ENCODE peak calls at places on chromosomes 13 and 19, in seven cellular contexts. One of them, this sample, is unnamed.

GRCh38 chr13:39263033-39263432 is 224.8 kb downstream of the NHLRC3 start:
- DNase-seq in trophoblast cell: peak; percentile 79
- DNase-seq in H9: peak; percentile 44
- DNase-seq in IMR-90: peak; percentile 23
- DNase-seq in mesendoderm: peak; percentile 67
- DNase-seq in H1: no peak
- DNase-seq in neuronal stem cell: peak; percentile 31
- DNase-seq in this sample: peak; percentile 52

GRCh38 chr13:83498486-83499190 is 383.6 kb downstream of the SLITRK1 start:
- DNase-seq in trophoblast cell: no peak
- DNase-seq in H9: no peak
- DNase-seq in IMR-90: peak; percentile 37
- DNase-seq in mesendoderm: no peak
- DNase-seq in H1: no peak
- DNase-seq in neuronal stem cell: no peak
- DNase-seq in this sample: no peak

GRCh38 chr19:51292971-51293370 is 18.5 kb upstream of the IGLON5 start:
- DNase-seq in trophoblast cell: no peak
- DNase-seq in H9: peak; percentile 69
- DNase-seq in IMR-90: no peak
- DNase-seq in mesendoderm: peak; percentile 58
- DNase-seq in H1: no peak
- DNase-seq in neuronal stem cell: no peak
- DNase-seq in this sample: no peak

GRCh38 chr19:47836038-47836437 is 14.3 kb downstream of the CRX start:
- DNase-seq in trophoblast cell: no peak
- DNase-seq in H9: no peak
- DNase-seq in IMR-90: no peak
- DNase-seq in mesendoderm: peak; percentile 44
- DNase-seq in H1: no peak
- DNase-seq in neuronal stem cell: no peak
- DNase-seq in this sample: no peak

GRCh38 chr13:48110132-48110868 is 15.4 kb upstream of the MED4 start:
- DNase-seq in trophoblast cell: no peak
- DNase-seq in H9: no peak
- DNase-seq in IMR-90: no peak
- DNase-seq in mesendoderm: no peak
- DNase-seq in H1: no peak
- DNase-seq in neuronal stem cell: no peak
- DNase-seq in this sample: no peak

GRCh38 chr13:66972659-66973058 is 257.5 kb downstream of the PCDH9 start:
- DNase-seq in trophoblast cell: no peak
- DNase-seq in H9: no peak
- DNase-seq in IMR-90: peak; percentile 34
- DNase-seq in mesendoderm: no peak
- DNase-seq in H1: no peak
- DNase-seq in neuronal stem cell: no peak
- DNase-seq in this sample: no peak

GRCh38 chr13:40660270-40660669 is 6.2 kb downstream of the FOXO1 start:
- DNase-seq in trophoblast cell: no peak
- DNase-seq in H9: no peak
- DNase-seq in IMR-90: no peak
- DNase-seq in mesendoderm: no peak
- DNase-seq in H1: no peak
- DNase-seq in neuronal stem cell: no peak
- DNase-seq in this sample: no peak

GRCh38 chr13:33132644-33133440 is 116.6 kb downstream of the KL start:
- DNase-seq in trophoblast cell: no peak
- DNase-seq in H9: no peak
- DNase-seq in IMR-90: peak; percentile 75
- DNase-seq in mesendoderm: no peak
- DNase-seq in H1: no peak
- DNase-seq in neuronal stem cell: no peak
- DNase-seq in this sample: peak; percentile 52

GRCh38 chr13:29573190-29573589 is 22.3 kb downstream of the SLC7A1 start:
- DNase-seq in trophoblast cell: no peak
- DNase-seq in H9: no peak
- DNase-seq in IMR-90: peak; percentile 39
- DNase-seq in mesendoderm: no peak
- DNase-seq in H1: no peak
- DNase-seq in neuronal stem cell: no peak
- DNase-seq in this sample: no peak

GRCh38 chr13:50635504-50635903 is 208.0 kb downstream of the DLEU7 start:
- DNase-seq in trophoblast cell: peak; percentile 92
- DNase-seq in H9: no peak
- DNase-seq in IMR-90: no peak
- DNase-seq in mesendoderm: peak; percentile 5
- DNase-seq in H1: no peak
- DNase-seq in neuronal stem cell: no peak
- DNase-seq in this sample: peak; percentile 49

GRCh38 chr13:42393573-42394360 is 121.8 kb downstream of the AKAP11 start:
- DNase-seq in trophoblast cell: peak; percentile 86
- DNase-seq in H9: no peak
- DNase-seq in IMR-90: no peak
- DNase-seq in mesendoderm: no peak
- DNase-seq in H1: no peak
- DNase-seq in neuronal stem cell: no peak
- DNase-seq in this sample: peak; percentile 18

GRCh38 chr19:6691342-6691741 is 21.4 kb upstream of the TNFSF14 start:
- DNase-seq in trophoblast cell: no peak
- DNase-seq in H9: no peak
- DNase-seq in IMR-90: no peak
- DNase-seq in mesendoderm: no peak
- DNase-seq in H1: no peak
- DNase-seq in neuronal stem cell: no peak
- DNase-seq in this sample: no peak

GRCh38 chr13:112898786-112899617 is 70.0 kb upstream of the MCF2L start:
- DNase-seq in trophoblast cell: no peak
- DNase-seq in H9: no peak
- DNase-seq in IMR-90: no peak
- DNase-seq in mesendoderm: no peak
- DNase-seq in H1: no peak
- DNase-seq in neuronal stem cell: no peak
- DNase-seq in this sample: no peak

GRCh38 chr19:3319643-3320353 is 46.6 kb upstream of the NFIC start:
- DNase-seq in trophoblast cell: no peak
- DNase-seq in H9: no peak
- DNase-seq in IMR-90: no peak
- DNase-seq in mesendoderm: no peak
- DNase-seq in H1: no peak
- DNase-seq in neuronal stem cell: no peak
- DNase-seq in this sample: no peak

GRCh38 chr13:19581675-19582074 is 20.3 kb upstream of the TPTE2 start:
- DNase-seq in trophoblast cell: peak; percentile 68
- DNase-seq in H9: no peak
- DNase-seq in IMR-90: no peak
- DNase-seq in mesendoderm: no peak
- DNase-seq in H1: no peak
- DNase-seq in neuronal stem cell: no peak
- DNase-seq in this sample: no peak

GRCh38 chr13:108915095-108915633 is 285.8 kb downstream of the MYO16 start:
- DNase-seq in trophoblast cell: peak; percentile 31
- DNase-seq in H9: no peak
- DNase-seq in IMR-90: peak; percentile 50
- DNase-seq in mesendoderm: peak; percentile 37
- DNase-seq in H1: no peak
- DNase-seq in neuronal stem cell: no peak
- DNase-seq in this sample: peak; percentile 62

GRCh38 chr13:54241719-54242118 is 1213.1 kb downstream of the OLFM4 start:
- DNase-seq in trophoblast cell: no peak
- DNase-seq in H9: no peak
- DNase-seq in IMR-90: no peak
- DNase-seq in mesendoderm: no peak
- DNase-seq in H1: no peak
- DNase-seq in neuronal stem cell: no peak
- DNase-seq in this sample: no peak

GRCh38 chr13:20160346-20161274 is at the start of gene GJA3:
- DNase-seq in trophoblast cell: peak; percentile 51
- DNase-seq in H9: peak; percentile 77
- DNase-seq in IMR-90: peak; percentile 39
- DNase-seq in mesendoderm: peak; percentile 54
- DNase-seq in H1: no peak
- DNase-seq in neuronal stem cell: peak; percentile 71
- DNase-seq in this sample: peak; percentile 40

GRCh38 chr19:13920940-13921744 is 15.1 kb downstream of the CC2D1A start:
- DNase-seq in trophoblast cell: peak; percentile 70
- DNase-seq in H9: peak; percentile 47
- DNase-seq in IMR-90: peak; percentile 44
- DNase-seq in mesendoderm: peak; percentile 89
- DNase-seq in H1: no peak
- DNase-seq in neuronal stem cell: no peak
- DNase-seq in this sample: peak; percentile 52

GRCh38 chr13:20776751-20777150 is 3.0 kb upstream of the EEF1AKMT1 start:
- DNase-seq in trophoblast cell: no peak
- DNase-seq in H9: no peak
- DNase-seq in IMR-90: no peak
- DNase-seq in mesendoderm: peak; percentile 34
- DNase-seq in H1: no peak
- DNase-seq in neuronal stem cell: no peak
- DNase-seq in this sample: no peak

GRCh38 chr13:45136741-45137500 is 16.6 kb downstream of the GTF2F2 start:
- DNase-seq in trophoblast cell: no peak
- DNase-seq in H9: no peak
- DNase-seq in IMR-90: no peak
- DNase-seq in mesendoderm: no peak
- DNase-seq in H1: no peak
- DNase-seq in neuronal stem cell: no peak
- DNase-seq in this sample: no peak

GRCh38 chr19:48565090-48565489 is 13.1 kb downstream of the SULT2B1 start:
- DNase-seq in trophoblast cell: peak; percentile 90
- DNase-seq in H9: no peak
- DNase-seq in IMR-90: peak; percentile 83
- DNase-seq in mesendoderm: no peak
- DNase-seq in H1: no peak
- DNase-seq in neuronal stem cell: no peak
- DNase-seq in this sample: peak; percentile 87

GRCh38 chr19:34996978-34997640 is 3.0 kb upstream of the GRAMD1A start:
- DNase-seq in trophoblast cell: no peak
- DNase-seq in H9: no peak
- DNase-seq in IMR-90: no peak
- DNase-seq in mesendoderm: no peak
- DNase-seq in H1: no peak
- DNase-seq in neuronal stem cell: no peak
- DNase-seq in this sample: no peak

GRCh38 chr19:21321996-21322395 is 7.2 kb downstream of the ZNF708 start:
- DNase-seq in trophoblast cell: no peak
- DNase-seq in H9: no peak
- DNase-seq in IMR-90: no peak
- DNase-seq in mesendoderm: peak; percentile 8
- DNase-seq in H1: no peak
- DNase-seq in neuronal stem cell: no peak
- DNase-seq in this sample: peak; percentile 26

GRCh38 chr19:41449865-41450178 is 6.9 kb downstream of the ERICH4 start:
- DNase-seq in trophoblast cell: no peak
- DNase-seq in H9: no peak
- DNase-seq in IMR-90: no peak
- DNase-seq in mesendoderm: no peak
- DNase-seq in H1: no peak
- DNase-seq in neuronal stem cell: no peak
- DNase-seq in this sample: no peak

GRCh38 chr13:61148211-61148610 is 267.4 kb downstream of the PCDH20 start:
- DNase-seq in trophoblast cell: no peak
- DNase-seq in H9: no peak
- DNase-seq in IMR-90: no peak
- DNase-seq in mesendoderm: peak; percentile 26
- DNase-seq in H1: no peak
- DNase-seq in neuronal stem cell: peak; percentile 17
- DNase-seq in this sample: no peak

GRCh38 chr13:77919351-77920294 is 992 bp upstream of the EDNRB start:
- DNase-seq in trophoblast cell: peak; percentile 57
- DNase-seq in H9: peak; percentile 73
- DNase-seq in IMR-90: peak; percentile 15
- DNase-seq in mesendoderm: peak; percentile 75
- DNase-seq in H1: peak; percentile 36
- DNase-seq in neuronal stem cell: peak; percentile 18
- DNase-seq in this sample: peak; percentile 61

GRCh38 chr13:26929971-26930730 is 169.6 kb upstream of the GPR12 start:
- DNase-seq in trophoblast cell: peak; percentile 84
- DNase-seq in H9: peak; percentile 83
- DNase-seq in IMR-90: peak; percentile 64
- DNase-seq in mesendoderm: peak; percentile 86
- DNase-seq in H1: peak; percentile 56
- DNase-seq in neuronal stem cell: peak; percentile 78
- DNase-seq in this sample: peak; percentile 71
- H2BK5ac ChIP-seq in trophoblast cell: no peak overlapping the region
- H2BK5ac ChIP-seq in H9: no peak overlapping the region
- H2BK5ac ChIP-seq in IMR-90: no peak overlapping the region
- H2BK5ac ChIP-seq in mesendoderm: no peak overlapping the region
- H2BK5ac ChIP-seq in H1: no peak overlapping the region
- H2BK5ac ChIP-seq in neuronal stem cell: no peak overlapping the region
- H2BK5ac ChIP-seq in this sample: no peak overlapping the region

DNA sequence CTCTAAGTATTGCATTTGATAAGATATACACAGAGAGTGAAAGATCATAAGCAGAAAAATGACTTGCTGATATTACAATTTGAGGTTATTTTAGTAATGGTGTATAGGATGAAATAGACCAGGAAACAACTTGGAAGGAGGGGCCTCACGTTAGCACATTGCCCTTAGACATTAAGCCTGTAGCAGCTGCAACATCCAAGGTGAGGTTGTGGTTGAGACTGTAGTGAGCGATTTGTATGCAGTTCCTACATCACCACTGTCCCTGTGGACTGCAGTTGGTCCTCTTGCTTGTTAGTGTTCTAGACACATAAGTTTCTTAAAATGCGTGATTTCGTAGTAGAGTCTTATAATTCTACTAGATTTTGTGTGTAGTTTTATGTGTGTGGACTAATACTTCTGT is 311.3 kb downstream of the ATP8A2 start:
- DNase-seq in trophoblast cell: no peak
- DNase-seq in H9: no peak
- DNase-seq in IMR-90: no peak
- DNase-seq in mesendoderm: no peak
- DNase-seq in H1: no peak
- DNase-seq in neuronal stem cell: no peak
- DNase-seq in this sample: no peak
- H2BK5ac ChIP-seq in trophoblast cell: no peak overlapping the region
- H2BK5ac ChIP-seq in H9: no peak overlapping the region
- H2BK5ac ChIP-seq in IMR-90: no peak overlapping the region
- H2BK5ac ChIP-seq in mesendoderm: no peak overlapping the region
- H2BK5ac ChIP-seq in H1: no peak overlapping the region
- H2BK5ac ChIP-seq in neuronal stem cell: no peak overlapping the region
- H2BK5ac ChIP-seq in this sample: no peak overlapping the region

GRCh38 chr19:55482967-55483671 is 1.9 kb upstream of the NAT14 start:
- DNase-seq in trophoblast cell: no peak
- DNase-seq in H9: no peak
- DNase-seq in IMR-90: no peak
- DNase-seq in mesendoderm: no peak
- DNase-seq in H1: no peak
- DNase-seq in neuronal stem cell: no peak
- DNase-seq in this sample: no peak
- H2BK5ac ChIP-seq in trophoblast cell: no peak overlapping the region
- H2BK5ac ChIP-seq in H9: no peak overlapping the region
- H2BK5ac ChIP-seq in IMR-90: no peak overlapping the region
- H2BK5ac ChIP-seq in mesendoderm: no peak overlapping the region
- H2BK5ac ChIP-seq in H1: no peak overlapping the region
- H2BK5ac ChIP-seq in neuronal stem cell: peak overlapping the region; percentile 24
- H2BK5ac ChIP-seq in this sample: no peak overlapping the region

DNA sequence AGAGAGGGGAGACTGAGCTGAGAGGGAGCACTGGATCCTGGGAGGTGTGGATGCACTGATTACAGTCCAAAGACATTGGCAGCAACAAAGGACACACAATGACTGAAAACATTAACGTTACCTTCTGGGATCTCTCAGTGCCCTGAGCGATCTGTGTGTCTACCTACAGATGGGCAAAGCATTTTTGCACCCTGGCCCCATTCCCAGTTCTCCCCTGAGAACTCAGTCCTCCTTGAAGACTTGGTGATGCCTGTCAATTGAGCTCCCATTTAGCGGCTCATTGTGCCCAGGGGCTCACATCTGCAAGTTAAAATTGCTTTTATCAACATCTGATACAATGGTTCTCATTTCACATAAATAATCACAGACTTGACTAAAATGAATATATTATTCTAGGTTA is 62.5 kb downstream of the CDADC1 start:
- DNase-seq in trophoblast cell: no peak
- DNase-seq in H9: no peak
- DNase-seq in IMR-90: no peak
- DNase-seq in mesendoderm: no peak
- DNase-seq in H1: no peak
- DNase-seq in neuronal stem cell: no peak
- DNase-seq in this sample: no peak
- H2BK5ac ChIP-seq in trophoblast cell: no peak overlapping the region
- H2BK5ac ChIP-seq in H9: no peak overlapping the region
- H2BK5ac ChIP-seq in IMR-90: peak overlapping the region; percentile 59
- H2BK5ac ChIP-seq in mesendoderm: no peak overlapping the region
- H2BK5ac ChIP-seq in H1: no peak overlapping the region
- H2BK5ac ChIP-seq in neuronal stem cell: no peak overlapping the region
- H2BK5ac ChIP-seq in this sample: no peak overlapping the region

This sample was measured in mesenchymal stem cell.